ENCODE peak calls at places on chromosomes 2 and 18, in four cellular contexts. T is RWPE2, X is upper lobe of right lung, R is GM13976. W is an unnamed sample.

GRCh38 chr2:70961648-70961994 is 16.8 kb upstream of the ANKRD53 start:
- DNase-seq in T (no peak), X (no peak), R (peak), W (no peak)

GRCh38 chr2:117856415-117857210 is 42.1 kb downstream of the DDX18 start:
- DNase-seq in T (no peak), X (no peak), R (no peak), W (no peak)

GRCh38 chr2:240121190-240121589 is 14.9 kb downstream of the COPS9 start:
- DNase-seq in T (no peak), X (no peak), R (peak), W (no peak)

GRCh38 chr18:52546686-52547346 is 206.8 kb downstream of the DCC start:
- DNase-seq in T (no peak), X (no peak), R (no peak), W (no peak)

GRCh38 chr2:216142540-216142939 is 33.4 kb downstream of the XRCC5 start:
- DNase-seq in T (no peak), X (no peak), R (peak), W (peak)

GRCh38 chr2:54570925-54571694 is 115.0 kb downstream of the SPTBN1 start:
- DNase-seq in T (peak), X (peak), R (peak), W (peak)

GRCh38 chr18:72871091-72871490 is 3.3 kb upstream of the NETO1 start:
- DNase-seq in T (no peak), X (no peak), R (no peak), W (no peak)

GRCh38 chr2:100643906-100644501 is 81.2 kb downstream of the PDCL3 start:
- DNase-seq in T (no peak), X (no peak), R (no peak), W (no peak)

GRCh38 chr2:217247511-217247910 is 387.6 kb upstream of the TNP1 start:
- DNase-seq in T (no peak), X (no peak), R (no peak), W (no peak)

GRCh38 chr2:11833601-11834000 is 87.2 kb downstream of the LPIN1 start:
- DNase-seq in T (no peak), X (no peak), R (no peak), W (no peak)

GRCh38 chr2:88764141-88764849 is 72.8 kb downstream of the RPIA start:
- DNase-seq in T (no peak), X (no peak), R (no peak), W (no peak)

GRCh38 chr2:19543271-19544019 is 185.0 kb upstream of the OSR1 start:
- DNase-seq in T (no peak), X (no peak), R (no peak), W (no peak)

GRCh38 chr2:3461781-3462492 is 57.4 kb downstream of the ADI1 start:
- DNase-seq in T (no peak), X (no peak), R (peak), W (peak)

GRCh38 chr18:12911025-12911927 is 27.2 kb upstream of the PTPN2 start:
- DNase-seq in T (no peak), X (peak), R (peak), W (peak)

GRCh38 chr18:55779461-55779710 is 191.4 kb upstream of the TCF4 start:
- DNase-seq in T (no peak), X (no peak), R (no peak), W (no peak)

GRCh38 chr2:27705851-27706622 is 42.3 kb downstream of the SLC4A1AP start:
- DNase-seq in T (peak), X (no peak), R (no peak), W (no peak)

GRCh38 chr2:47379384-47379783 is 23.6 kb upstream of the MSH2 start:
- DNase-seq in T (no peak), X (no peak), R (no peak), W (no peak)
- TF ChIP-seq CTCF in T (no peak), X (no peak), R (no peak), W (no peak)

GRCh38 chr2:66651295-66651694 is 216.4 kb downstream of the MEIS1 start:
- DNase-seq in T (no peak), X (no peak), R (no peak), W (no peak)
- TF ChIP-seq CTCF in T (no peak), X (no peak), R (no peak), W (no peak)

GRCh38 chr18:10515456-10515855 is 10.4 kb upstream of the NAPG start:
- DNase-seq in T (no peak), X (no peak), R (no peak), W (no peak)

GRCh38 chr18:10519366-10519765 is 6.5 kb upstream of the NAPG start:
- DNase-seq in T (no peak), X (no peak), R (no peak), W (no peak)

GRCh38 chr18:10516078-10516477 is 9.7 kb upstream of the NAPG start:
- DNase-seq in T (no peak), X (no peak), R (no peak), W (no peak)

GRCh38 chr18:10519999-10520935 is 5.6 kb upstream of the NAPG start:
- DNase-seq in T (no peak), X (peak), R (peak), W (peak)

DNA sequence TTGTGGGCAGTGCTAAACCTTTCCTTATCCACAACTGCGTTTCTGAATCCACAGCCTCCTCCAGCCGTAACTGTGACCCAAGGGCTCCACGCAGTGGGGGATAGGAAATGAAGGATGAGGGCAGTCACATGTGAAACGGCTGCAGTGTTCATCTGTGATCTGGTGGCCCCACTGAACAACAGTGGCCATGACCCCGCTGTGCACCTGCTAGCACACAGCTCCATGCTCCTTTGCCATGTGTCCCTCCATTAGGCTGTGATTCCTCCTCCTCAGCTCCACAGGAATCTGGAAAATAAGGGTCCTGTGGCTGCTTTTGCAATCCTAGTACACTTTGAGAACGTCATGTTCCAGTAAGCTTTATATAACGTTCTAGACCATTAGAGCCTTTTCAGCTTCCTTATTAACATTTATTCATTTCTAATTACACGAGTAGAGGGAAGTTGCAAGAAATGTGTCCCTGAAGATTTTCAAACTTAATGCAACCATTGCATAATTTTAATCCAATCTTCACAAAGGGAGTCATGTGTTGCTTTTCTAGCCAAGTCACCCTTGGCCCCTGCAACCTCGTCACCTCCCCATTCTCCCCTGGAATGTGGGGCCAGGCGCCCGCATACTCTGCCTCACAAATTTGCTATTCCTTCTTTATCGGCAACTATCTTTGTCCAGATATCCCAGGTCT is 7.1 kb upstream of the NAPG start:
- DNase-seq in T (no peak), X (peak), R (no peak), W (no peak)
- TF ChIP-seq CTCF in T (peak), X (peak), R (no peak), W (peak)

GRCh38 chr18:58135806-58136331 is 91.8 kb downstream of the NEDD4L start:
- DNase-seq in T (no peak), X (no peak), R (peak), W (peak)
- TF ChIP-seq CTCF in T (peak), X (peak), R (peak), W (peak)

DNA sequence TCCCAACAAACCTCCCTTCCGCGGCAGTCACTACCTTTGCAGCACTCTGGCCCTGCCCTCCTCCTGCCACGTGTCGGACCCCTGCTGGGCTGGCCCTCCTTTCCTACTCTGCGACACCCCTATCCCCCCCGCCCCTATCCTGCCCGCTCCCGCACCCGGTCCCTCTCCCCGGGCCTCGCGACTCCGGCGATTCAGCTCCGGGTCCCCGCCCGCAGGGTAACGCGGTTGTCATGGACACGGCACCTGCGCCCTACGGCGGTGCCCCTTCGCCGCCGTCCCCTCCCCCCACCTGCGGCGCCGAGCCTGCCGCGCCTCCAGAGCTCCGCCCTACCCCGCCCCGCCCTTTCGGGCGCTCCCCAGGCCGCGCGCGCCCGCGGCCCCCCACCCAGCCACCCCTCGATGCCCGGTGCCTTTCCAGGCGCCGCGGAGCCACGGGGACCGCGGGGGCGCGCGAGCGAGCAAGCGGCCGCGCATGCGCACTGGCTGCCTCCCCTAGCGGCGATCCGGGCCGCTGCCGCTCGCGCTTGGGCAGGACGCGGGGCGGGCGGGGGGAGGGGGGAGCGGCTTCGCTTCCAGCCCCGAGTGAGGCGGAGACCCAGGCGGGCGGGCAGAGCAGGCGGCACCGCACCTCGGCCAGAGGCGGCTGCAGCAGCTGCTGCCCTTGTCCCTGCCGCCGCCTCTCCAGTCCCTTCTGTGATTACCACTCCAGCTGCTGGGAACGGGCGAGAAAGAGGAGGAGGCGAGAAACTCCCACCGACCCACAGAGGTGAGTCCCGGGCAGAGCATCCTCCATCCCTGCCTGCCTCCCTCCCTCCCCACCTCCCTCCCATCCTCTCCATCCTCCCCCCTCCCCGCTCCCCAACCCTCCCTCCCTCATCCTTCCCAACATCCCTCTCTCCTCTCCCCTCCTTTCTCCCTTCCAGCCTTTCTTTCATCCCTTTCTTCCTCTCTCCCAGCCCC is at the start of gene CTNNA2:
- DNase-seq in T (peak), X (peak), R (peak), W (peak)
- TF ChIP-seq CTCF in T (peak), X (no peak), R (no peak), W (no peak)

GRCh38 chr2:43225788-43226557 is 433 bp downstream of the ZFP36L2 start:
- DNase-seq in T (no peak), X (peak), R (peak), W (peak)

GRCh38 chr2:43226558-43226954 is at the start of gene ZFP36L2:
- DNase-seq in T (peak), X (peak), R (peak), W (peak)

GRCh38 chr2:43227830-43228280 is 1.4 kb upstream of the ZFP36L2 start:
- DNase-seq in T (no peak), X (no peak), R (no peak), W (no peak)

GRCh38 chr2:43228341-43228751 is 1.9 kb upstream of the ZFP36L2 start:
- DNase-seq in T (no peak), X (no peak), R (no peak), W (no peak)

DNA sequence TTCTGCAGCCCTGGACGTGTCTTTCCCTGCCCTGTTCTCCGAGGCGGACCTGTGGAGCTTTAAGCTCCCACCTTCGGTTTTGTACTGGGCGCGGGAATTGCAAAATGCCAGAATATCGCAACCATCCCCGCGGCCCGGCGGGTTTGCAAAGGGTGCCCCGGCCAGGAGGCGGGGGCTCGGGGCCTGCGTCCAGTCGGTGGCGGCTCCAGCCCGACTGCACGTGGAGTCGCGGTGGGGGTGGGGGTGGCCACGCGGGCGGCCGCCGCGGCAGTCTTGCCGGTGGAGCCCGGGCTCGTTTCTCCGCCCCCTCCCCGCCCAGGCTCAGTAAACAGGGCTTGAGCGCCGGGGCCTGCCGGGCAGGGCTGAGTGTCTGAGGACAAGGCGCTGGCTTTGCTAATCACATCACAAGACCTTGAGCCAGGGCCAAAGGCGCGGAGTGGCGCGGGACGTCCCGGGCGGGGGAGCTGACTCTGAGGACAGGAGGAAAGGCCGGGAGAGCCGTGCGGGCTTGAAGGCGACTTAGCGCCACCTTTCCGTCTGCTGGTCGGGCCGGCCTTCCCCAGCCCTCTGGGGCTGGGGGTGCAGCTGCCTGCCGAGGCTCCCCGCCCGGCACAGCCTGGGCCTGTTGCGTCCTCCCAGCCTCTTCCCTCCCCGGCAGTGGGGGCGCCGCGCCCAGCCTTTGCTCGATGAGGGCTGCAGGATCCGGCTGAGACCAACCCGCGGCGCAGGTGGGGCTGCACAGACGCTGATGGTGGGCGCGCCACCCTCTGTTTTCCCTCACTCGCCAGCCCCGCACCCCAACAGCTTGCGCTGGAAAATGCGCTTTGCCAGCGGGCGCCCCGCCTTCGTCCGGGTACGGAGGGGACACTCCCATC is 786 bp upstream of the ZFP36L2 start:
- DNase-seq in T (peak), X (peak), R (peak), W (peak)
- TF ChIP-seq CTCF in T (no peak), X (peak), R (peak), W (no peak)

W was measured in GM10248.